ENCODE peak calls at places on chromosomes 2 and 18, in five cellular contexts. One of them, this sample, is unnamed. For H3K4me1 and H3K36me3, the result is how much of the 10 kb centered on the place peaks cover.

GRCh38 chr2:112700004-112700667 is 20.7 kb upstream of the NT5DC4 start:
- DNase-seq in heart right ventricle: no peak
- DNase-seq in CD8-positive, alpha-beta memory T cell: no peak
- DNase-seq in colonic mucosa: no peak
- DNase-seq in fibroblast of lung: no peak
- DNase-seq in this sample: no peak

GRCh38 chr2:1766400-1766799 is 22.1 kb upstream of the PXDN start:
- DNase-seq in heart right ventricle: no peak
- DNase-seq in CD8-positive, alpha-beta memory T cell: no peak
- DNase-seq in colonic mucosa: no peak
- DNase-seq in fibroblast of lung: no peak
- DNase-seq in this sample: no peak

GRCh38 chr2:187617120-187617519 is 62.9 kb upstream of the TFPI start:
- DNase-seq in heart right ventricle: no peak
- DNase-seq in CD8-positive, alpha-beta memory T cell: no peak
- DNase-seq in colonic mucosa: no peak
- DNase-seq in fibroblast of lung: no peak
- DNase-seq in this sample: no peak

GRCh38 chr18:70288851-70289328 is at the start of gene SOCS6:
- DNase-seq in heart right ventricle: peak
- DNase-seq in CD8-positive, alpha-beta memory T cell: peak
- DNase-seq in colonic mucosa: peak
- DNase-seq in fibroblast of lung: peak
- DNase-seq in this sample: peak

GRCh38 chr2:122734756-122735155 is 979.3 kb downstream of the TSN start:
- DNase-seq in heart right ventricle: no peak
- DNase-seq in CD8-positive, alpha-beta memory T cell: no peak
- DNase-seq in colonic mucosa: no peak
- DNase-seq in fibroblast of lung: peak
- DNase-seq in this sample: no peak

GRCh38 chr2:161208527-161209139 is 48.4 kb downstream of the TANK start:
- DNase-seq in heart right ventricle: no peak
- DNase-seq in CD8-positive, alpha-beta memory T cell: no peak
- DNase-seq in colonic mucosa: no peak
- DNase-seq in fibroblast of lung: peak
- DNase-seq in this sample: peak

GRCh38 chr2:41939410-41939775 is 108.4 kb upstream of the PKDCC start:
- DNase-seq in heart right ventricle: no peak
- DNase-seq in CD8-positive, alpha-beta memory T cell: no peak
- DNase-seq in colonic mucosa: no peak
- DNase-seq in fibroblast of lung: no peak
- DNase-seq in this sample: no peak

GRCh38 chr2:144320491-144320890 is 199.4 kb downstream of the ZEB2 start:
- DNase-seq in heart right ventricle: no peak
- DNase-seq in CD8-positive, alpha-beta memory T cell: peak
- DNase-seq in colonic mucosa: no peak
- DNase-seq in fibroblast of lung: peak
- DNase-seq in this sample: peak

GRCh38 chr2:72920317-72921087 is 3.2 kb downstream of the EMX1 start:
- DNase-seq in heart right ventricle: no peak
- DNase-seq in CD8-positive, alpha-beta memory T cell: no peak
- DNase-seq in colonic mucosa: peak
- DNase-seq in fibroblast of lung: peak
- DNase-seq in this sample: no peak

GRCh38 chr2:100780203-100781008 is 39.5 kb upstream of the NPAS2 start:
- DNase-seq in heart right ventricle: peak
- DNase-seq in CD8-positive, alpha-beta memory T cell: no peak
- DNase-seq in colonic mucosa: peak
- DNase-seq in fibroblast of lung: peak
- DNase-seq in this sample: no peak

GRCh38 chr2:238920601-238921001 is 72.7 kb downstream of the TWIST2 start:
- DNase-seq in heart right ventricle: no peak
- DNase-seq in CD8-positive, alpha-beta memory T cell: no peak
- DNase-seq in colonic mucosa: no peak
- DNase-seq in fibroblast of lung: no peak
- DNase-seq in this sample: no peak

GRCh38 chr2:134667541-134667940 is 51.3 kb downstream of the TMEM163 start:
- DNase-seq in heart right ventricle: no peak
- DNase-seq in CD8-positive, alpha-beta memory T cell: no peak
- DNase-seq in colonic mucosa: no peak
- DNase-seq in fibroblast of lung: no peak
- DNase-seq in this sample: no peak
- H3K4me1 ChIP-seq in heart right ventricle: under half
- H3K4me1 ChIP-seq in CD8-positive, alpha-beta memory T cell: half or more
- H3K4me1 ChIP-seq in colonic mucosa: under half
- H3K4me1 ChIP-seq in fibroblast of lung: under half
- H3K4me1 ChIP-seq in this sample: under half

GRCh38 chr2:7517122-7517487 is 599.9 kb downstream of the RNF144A start:
- DNase-seq in heart right ventricle: no peak
- DNase-seq in CD8-positive, alpha-beta memory T cell: peak
- DNase-seq in colonic mucosa: no peak
- DNase-seq in fibroblast of lung: no peak
- DNase-seq in this sample: no peak
- H3K36me3 ChIP-seq in heart right ventricle: under half
- H3K36me3 ChIP-seq in CD8-positive, alpha-beta memory T cell: under half
- H3K36me3 ChIP-seq in colonic mucosa: under half
- H3K36me3 ChIP-seq in fibroblast of lung: under half
- H3K36me3 ChIP-seq in this sample: under half

GRCh38 chr2:124560592-124561112 is 535.6 kb downstream of the CNTNAP5 start:
- DNase-seq in heart right ventricle: no peak
- DNase-seq in CD8-positive, alpha-beta memory T cell: no peak
- DNase-seq in colonic mucosa: no peak
- DNase-seq in fibroblast of lung: no peak
- DNase-seq in this sample: no peak

GRCh38 chr2:124559236-124559635 is 534.1 kb downstream of the CNTNAP5 start:
- DNase-seq in heart right ventricle: no peak
- DNase-seq in CD8-positive, alpha-beta memory T cell: no peak
- DNase-seq in colonic mucosa: no peak
- DNase-seq in fibroblast of lung: no peak
- DNase-seq in this sample: no peak

GRCh38 chr2:124563415-124563814 is 538.3 kb downstream of the CNTNAP5 start:
- DNase-seq in heart right ventricle: no peak
- DNase-seq in CD8-positive, alpha-beta memory T cell: no peak
- DNase-seq in colonic mucosa: no peak
- DNase-seq in fibroblast of lung: no peak
- DNase-seq in this sample: no peak

GRCh38 chr2:124561486-124561885 is 536.4 kb downstream of the CNTNAP5 start:
- DNase-seq in heart right ventricle: no peak
- DNase-seq in CD8-positive, alpha-beta memory T cell: no peak
- DNase-seq in colonic mucosa: no peak
- DNase-seq in fibroblast of lung: no peak
- DNase-seq in this sample: no peak

DNA sequence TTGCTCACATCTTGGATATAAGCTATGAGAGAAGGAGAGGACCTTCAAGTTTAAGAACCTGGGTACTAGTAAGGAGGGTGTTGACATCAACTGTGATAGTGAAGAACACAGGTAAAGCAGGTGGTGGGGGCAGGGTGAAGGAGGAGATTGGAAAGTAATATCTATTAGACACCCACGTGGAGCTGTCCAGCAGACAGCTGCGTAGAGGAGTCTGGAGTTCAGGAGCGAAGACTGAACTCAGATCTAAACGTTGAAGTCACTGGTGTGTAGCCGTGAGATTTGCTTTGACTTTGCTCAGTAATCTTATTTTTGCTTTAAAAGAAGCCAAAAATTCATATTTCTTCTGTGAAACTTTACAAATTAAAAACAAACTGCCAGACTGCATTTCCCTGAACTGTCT is 533.2 kb downstream of the CNTNAP5 start:
- DNase-seq in heart right ventricle: no peak
- DNase-seq in CD8-positive, alpha-beta memory T cell: no peak
- DNase-seq in colonic mucosa: no peak
- DNase-seq in fibroblast of lung: no peak
- DNase-seq in this sample: no peak
- H3K4me1 ChIP-seq in heart right ventricle: under half
- H3K4me1 ChIP-seq in CD8-positive, alpha-beta memory T cell: under half
- H3K4me1 ChIP-seq in colonic mucosa: under half
- H3K4me1 ChIP-seq in fibroblast of lung: under half
- H3K4me1 ChIP-seq in this sample: under half

DNA sequence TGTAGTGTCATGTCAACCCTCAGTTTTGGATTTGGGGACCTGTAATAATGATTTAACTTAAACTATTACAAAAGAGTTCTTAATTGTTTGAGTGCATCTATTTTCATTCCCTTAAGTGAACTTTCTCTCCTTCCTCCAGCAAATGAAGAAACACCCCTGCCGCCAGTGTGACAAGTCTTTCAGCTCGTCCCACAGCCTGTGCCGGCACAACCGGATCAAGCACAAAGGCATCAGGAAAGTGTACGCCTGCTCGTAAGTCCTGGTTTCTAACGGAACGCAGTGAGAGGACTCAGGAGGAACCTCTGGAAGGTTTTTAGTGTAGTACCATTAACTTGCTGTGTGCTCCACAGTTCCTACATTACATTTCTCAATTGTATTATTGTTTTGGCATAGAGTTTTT is 114.2 kb downstream of the ZNF532 start:
- DNase-seq in heart right ventricle: no peak
- DNase-seq in CD8-positive, alpha-beta memory T cell: no peak
- DNase-seq in colonic mucosa: no peak
- DNase-seq in fibroblast of lung: no peak
- DNase-seq in this sample: no peak
- H3K36me3 ChIP-seq in heart right ventricle: under half
- H3K36me3 ChIP-seq in CD8-positive, alpha-beta memory T cell: under half
- H3K36me3 ChIP-seq in colonic mucosa: under half
- H3K36me3 ChIP-seq in fibroblast of lung: under half
- H3K36me3 ChIP-seq in this sample: under half

GRCh38 chr18:77066689-77067088 is 65.9 kb downstream of the MBP start:
- DNase-seq in heart right ventricle: no peak
- DNase-seq in CD8-positive, alpha-beta memory T cell: no peak
- DNase-seq in colonic mucosa: no peak
- DNase-seq in fibroblast of lung: no peak
- DNase-seq in this sample: no peak
- H3K4me1 ChIP-seq in heart right ventricle: under half
- H3K4me1 ChIP-seq in CD8-positive, alpha-beta memory T cell: half or more
- H3K4me1 ChIP-seq in colonic mucosa: under half
- H3K4me1 ChIP-seq in fibroblast of lung: under half
- H3K4me1 ChIP-seq in this sample: under half

GRCh38 chr18:45957100-45957499 is 10.0 kb downstream of the EPG5 start:
- DNase-seq in heart right ventricle: no peak
- DNase-seq in CD8-positive, alpha-beta memory T cell: no peak
- DNase-seq in colonic mucosa: no peak
- DNase-seq in fibroblast of lung: peak
- DNase-seq in this sample: no peak

GRCh38 chr18:45954070-45954712 is 12.9 kb downstream of the EPG5 start:
- DNase-seq in heart right ventricle: no peak
- DNase-seq in CD8-positive, alpha-beta memory T cell: no peak
- DNase-seq in colonic mucosa: no peak
- DNase-seq in fibroblast of lung: peak
- DNase-seq in this sample: no peak

GRCh38 chr18:45945669-45946068 is 21.5 kb downstream of the EPG5 start:
- DNase-seq in heart right ventricle: no peak
- DNase-seq in CD8-positive, alpha-beta memory T cell: no peak
- DNase-seq in colonic mucosa: no peak
- DNase-seq in fibroblast of lung: no peak
- DNase-seq in this sample: peak

GRCh38 chr18:45951021-45951714 is 16.0 kb downstream of the EPG5 start:
- DNase-seq in heart right ventricle: no peak
- DNase-seq in CD8-positive, alpha-beta memory T cell: no peak
- DNase-seq in colonic mucosa: no peak
- DNase-seq in fibroblast of lung: peak
- DNase-seq in this sample: no peak
- H3K36me3 ChIP-seq in heart right ventricle: under half
- H3K36me3 ChIP-seq in CD8-positive, alpha-beta memory T cell: half or more
- H3K36me3 ChIP-seq in colonic mucosa: under half
- H3K36me3 ChIP-seq in fibroblast of lung: under half
- H3K36me3 ChIP-seq in this sample: under half

GRCh38 chr2:68740184-68740914 is 5.7 kb downstream of the ARHGAP25 start:
- DNase-seq in heart right ventricle: no peak
- DNase-seq in CD8-positive, alpha-beta memory T cell: no peak
- DNase-seq in colonic mucosa: peak
- DNase-seq in fibroblast of lung: peak
- DNase-seq in this sample: no peak

GRCh38 chr2:68739261-68740183 is 4.9 kb downstream of the ARHGAP25 start:
- DNase-seq in heart right ventricle: no peak
- DNase-seq in CD8-positive, alpha-beta memory T cell: no peak
- DNase-seq in colonic mucosa: peak
- DNase-seq in fibroblast of lung: no peak
- DNase-seq in this sample: peak

GRCh38 chr2:68741805-68742306 is 7.2 kb downstream of the ARHGAP25 start:
- DNase-seq in heart right ventricle: no peak
- DNase-seq in CD8-positive, alpha-beta memory T cell: no peak
- DNase-seq in colonic mucosa: peak
- DNase-seq in fibroblast of lung: no peak
- DNase-seq in this sample: no peak

GRCh38 chr2:68742638-68743037 is 8.0 kb downstream of the ARHGAP25 start:
- DNase-seq in heart right ventricle: no peak
- DNase-seq in CD8-positive, alpha-beta memory T cell: no peak
- DNase-seq in colonic mucosa: peak
- DNase-seq in fibroblast of lung: no peak
- DNase-seq in this sample: no peak

DNA sequence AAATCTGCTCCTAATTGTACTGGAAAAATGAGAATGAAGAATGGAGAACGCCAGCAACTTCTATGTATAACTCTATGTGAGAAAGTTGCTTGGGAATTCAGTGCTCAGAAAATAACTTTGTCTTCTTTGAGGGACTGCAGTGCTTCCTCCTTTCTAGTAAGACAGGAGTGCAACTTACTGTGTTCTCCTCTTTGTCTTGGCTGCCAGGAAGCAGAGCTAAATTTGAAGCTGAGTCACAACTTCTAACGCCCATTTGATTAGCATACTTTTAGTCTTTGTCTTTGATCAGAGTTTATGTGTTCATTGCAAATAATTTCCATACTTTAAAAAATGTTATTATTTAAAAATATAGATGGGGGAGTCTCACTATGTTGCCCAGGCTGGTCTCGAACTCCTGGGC is 6.6 kb downstream of the ARHGAP25 start:
- DNase-seq in heart right ventricle: no peak
- DNase-seq in CD8-positive, alpha-beta memory T cell: no peak
- DNase-seq in colonic mucosa: peak
- DNase-seq in fibroblast of lung: peak
- DNase-seq in this sample: no peak
- H3K4me1 ChIP-seq in heart right ventricle: under half
- H3K4me1 ChIP-seq in CD8-positive, alpha-beta memory T cell: half or more
- H3K4me1 ChIP-seq in colonic mucosa: under half
- H3K4me1 ChIP-seq in fibroblast of lung: under half
- H3K4me1 ChIP-seq in this sample: under half

DNA sequence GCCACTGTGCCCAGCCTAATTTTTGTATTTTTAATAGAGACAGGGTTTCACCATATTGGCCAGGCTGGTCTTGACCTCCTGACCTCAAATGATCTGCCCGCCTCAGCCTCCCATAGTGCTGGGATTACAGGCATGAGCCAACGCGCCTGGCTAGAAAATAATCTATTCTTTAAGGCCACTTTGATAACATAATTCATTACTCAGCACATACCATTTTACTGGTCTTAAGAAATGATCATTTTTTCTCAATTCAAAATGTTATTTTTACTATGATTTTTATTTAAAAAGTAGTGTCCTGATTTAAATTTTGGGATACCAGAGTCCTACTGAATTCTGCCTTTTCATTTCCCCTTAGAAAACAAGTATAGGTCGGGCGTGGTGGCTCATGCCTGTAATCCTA is 27.0 kb upstream of the ADAM17 start:
- DNase-seq in heart right ventricle: no peak
- DNase-seq in CD8-positive, alpha-beta memory T cell: no peak
- DNase-seq in colonic mucosa: no peak
- DNase-seq in fibroblast of lung: no peak
- DNase-seq in this sample: no peak
- H3K36me3 ChIP-seq in heart right ventricle: under half
- H3K36me3 ChIP-seq in CD8-positive, alpha-beta memory T cell: under half
- H3K36me3 ChIP-seq in colonic mucosa: under half
- H3K36me3 ChIP-seq in fibroblast of lung: under half
- H3K36me3 ChIP-seq in this sample: under half

This sample was measured in SJCRH30.